ENCODE peak calls at places on chromosomes 2 and 18, in six cellular contexts. D is H1, Q is testis, R is breast epithelium, U is transverse colon, Y is tibial nerve. K is an unnamed sample. For H3K4me1, the result is how much of the 10 kb centered on the place peaks cover.

GRCh38 chr18:47716632-47717185 is 213.8 kb downstream of the SMAD2 start:
- DNase-seq in U (peak), Y (no peak), R (no peak), D (no peak), Q (no peak), K (no peak)

GRCh38 chr2:219460424-219460926 is 25.8 kb downstream of the SPEG start:
- DNase-seq in Q (peak), D (no peak), Y (no peak), U (peak), R (peak), K (no peak)

GRCh38 chr2:206764673-206765241 is 371 bp downstream of the MDH1B start:
- DNase-seq in Q (no peak), U (no peak), R (no peak), D (no peak), Y (no peak), K (no peak)

GRCh38 chr2:37775908-37776250 is 104.4 kb upstream of the CDC42EP3 start:
- DNase-seq in D (no peak), Q (peak), R (peak), U (no peak), Y (no peak), K (no peak)

GRCh38 chr2:68157002-68157401 is 686 bp upstream of the PNO1 start:
- DNase-seq in Q (no peak), D (no peak), U (no peak), R (no peak), Y (no peak), K (peak)

GRCh38 chr2:226611944-226612318 is 187.7 kb downstream of the IRS1 start:
- DNase-seq in U (no peak), Q (no peak), R (no peak), Y (no peak), D (no peak), K (no peak)

GRCh38 chr2:204205548-204205947 is 269.0 kb downstream of the ICOS start:
- DNase-seq in R (no peak), U (no peak), Y (no peak), D (peak), Q (no peak), K (no peak)

GRCh38 chr18:31148580-31148979 is 14.1 kb downstream of the DSC1 start:
- DNase-seq in D (no peak), R (no peak), Q (no peak), Y (no peak), U (no peak), K (no peak)

GRCh38 chr2:111139637-111140317 is 19.1 kb downstream of the BCL2L11 start:
- DNase-seq in D (no peak), Y (no peak), Q (no peak), U (no peak), R (peak), K (no peak)

GRCh38 chr2:45125232-45125631 is 116.0 kb upstream of the SIX2 start:
- DNase-seq in Q (no peak), R (no peak), D (no peak), U (no peak), Y (no peak), K (no peak)

GRCh38 chr2:230225486-230225885 is at the start of gene SP140:
- DNase-seq in D (no peak), R (no peak), Y (no peak), U (peak), Q (peak), K (peak)

GRCh38 chr2:64166637-64167420 is 22.6 kb upstream of the PELI1 start:
- DNase-seq in R (no peak), Q (no peak), D (no peak), Y (no peak), U (no peak), K (no peak)

GRCh38 chr18:24344509-24344908 is 53.1 kb downstream of the OSBPL1A start:
- DNase-seq in Y (no peak), D (no peak), Q (no peak), U (no peak), R (no peak), K (no peak)
- TF ChIP-seq POLR2A in Y (no peak), D (no peak), Q (no peak), U (no peak), R (no peak), K (no peak)

GRCh38 chr2:99067871-99068270 is 73.6 kb upstream of the C2orf15 start:
- DNase-seq in R (no peak), Y (no peak), U (no peak), D (no peak), Q (no peak), K (no peak)

GRCh38 chr2:99072556-99072955 is 69.0 kb upstream of the C2orf15 start:
- DNase-seq in Y (no peak), R (no peak), Q (no peak), D (no peak), U (no peak), K (no peak)

GRCh38 chr2:99066075-99066557 is 75.4 kb upstream of the C2orf15 start:
- DNase-seq in U (no peak), Y (no peak), D (no peak), Q (no peak), R (no peak), K (no peak)

GRCh38 chr2:99066602-99067001 is 74.9 kb upstream of the C2orf15 start:
- DNase-seq in R (no peak), Q (peak), D (no peak), U (peak), Y (no peak), K (no peak)
- H3K27ac ChIP-seq in R (peak), Q (no peak), D (no peak), U (peak), Y (peak), K (peak)

DNA sequence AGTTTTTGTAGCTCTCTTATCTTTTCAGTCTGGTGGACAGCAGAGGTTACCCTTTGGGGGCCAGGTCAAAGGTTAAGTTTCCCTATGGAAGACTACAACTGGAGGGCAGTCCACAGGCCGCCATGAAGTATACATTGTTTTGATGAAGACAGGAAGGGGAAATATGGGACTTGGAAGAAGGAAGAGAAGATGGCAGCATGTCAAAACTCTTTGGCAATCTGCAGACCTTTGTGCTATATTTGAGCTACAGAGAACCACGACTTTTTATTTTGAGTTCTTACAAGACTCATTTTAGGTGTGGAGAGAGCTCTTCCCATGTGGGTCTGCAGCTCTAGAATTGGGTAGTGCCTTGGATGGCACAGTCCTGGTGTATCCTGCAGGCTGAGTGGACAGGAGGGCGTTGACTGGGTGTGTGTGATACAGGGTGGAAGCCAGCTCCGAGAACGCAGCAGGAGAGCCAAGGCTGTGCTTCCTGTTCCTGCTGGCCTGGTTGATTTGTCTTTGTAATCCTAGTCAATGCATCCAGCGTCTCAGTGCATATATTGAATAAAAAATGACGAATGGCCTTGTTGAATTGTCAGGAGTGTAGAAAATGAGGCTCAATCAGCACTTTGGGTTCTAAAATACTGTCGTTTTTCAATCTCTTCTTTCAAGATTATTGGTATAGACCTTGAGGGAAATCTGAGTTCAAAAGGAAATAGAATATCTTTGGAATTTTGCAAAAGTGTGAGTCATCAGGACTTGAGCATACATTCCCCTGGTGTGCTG is 11.5 kb downstream of the ITGA6 start:
- DNase-seq in R (no peak), Q (no peak), Y (no peak), D (no peak), U (peak), K (no peak)
- H3K4me1 ChIP-seq in R (under half), Q (under half), Y (half or more), D (under half), U (under half), K (half or more)

DNA sequence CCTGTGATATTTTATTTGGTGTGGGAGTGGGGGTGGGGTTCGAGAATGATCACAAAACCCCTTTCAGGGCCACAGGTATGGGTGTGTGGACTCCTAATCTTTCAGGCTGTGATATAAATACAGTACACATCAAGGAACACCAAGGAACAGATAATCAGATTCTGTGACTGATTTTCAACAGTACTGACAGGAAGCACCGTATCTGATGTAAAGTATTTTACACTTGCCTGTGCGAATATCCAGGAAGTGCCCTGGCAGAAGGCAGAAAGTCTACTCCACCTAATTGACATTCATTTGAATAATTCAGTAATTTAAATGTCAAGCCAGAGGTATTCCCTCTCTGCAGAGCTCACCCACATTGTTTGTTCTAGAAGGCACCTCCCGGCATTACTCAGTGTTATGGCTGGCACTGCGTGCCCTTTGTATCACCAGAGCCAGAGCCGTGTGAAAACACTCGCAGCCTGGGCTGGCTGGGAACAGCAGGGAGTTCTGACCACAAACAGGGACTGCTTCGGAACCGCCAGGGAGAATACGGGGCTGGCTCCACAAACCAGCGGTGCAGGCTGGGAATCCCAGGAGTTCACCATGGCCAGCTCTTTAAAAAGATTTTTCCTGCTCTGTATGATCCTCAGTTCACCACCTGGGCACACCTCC is 91.8 kb downstream of the ACVR1 start:
- DNase-seq in R (peak), D (no peak), Y (no peak), Q (no peak), U (peak), K (no peak)
- TF ChIP-seq POLR2A in R (no peak), D (no peak), Y (no peak), Q (no peak), U (peak), K (no peak)

GRCh38 chr2:182592691-182593393 is 123.2 kb upstream of the DNAJC10 start:
- DNase-seq in U (no peak), Q (no peak), R (no peak), Y (no peak), D (no peak), K (no peak)

GRCh38 chr2:182593394-182593707 is 122.7 kb upstream of the DNAJC10 start:
- DNase-seq in Q (no peak), R (no peak), U (no peak), Y (no peak), D (no peak), K (no peak)

GRCh38 chr2:182591774-182592173 is 124.3 kb upstream of the DNAJC10 start:
- DNase-seq in R (no peak), D (no peak), Q (no peak), U (no peak), Y (no peak), K (no peak)

GRCh38 chr2:182595650-182596049 is 120.4 kb upstream of the DNAJC10 start:
- DNase-seq in D (no peak), U (no peak), R (no peak), Y (no peak), Q (no peak), K (no peak)

GRCh38 chr2:182594286-182594685 is 121.8 kb upstream of the DNAJC10 start:
- DNase-seq in U (no peak), Y (no peak), R (no peak), Q (no peak), D (no peak), K (no peak)
- H3K27ac ChIP-seq in U (no peak), Y (no peak), R (no peak), Q (no peak), D (no peak), K (no peak)

GRCh38 chr18:9918016-9918680 is 4.3 kb downstream of the VAPA start:
- DNase-seq in U (no peak), D (no peak), Y (no peak), Q (no peak), R (no peak), K (no peak)

GRCh38 chr18:9922592-9923308 is 8.9 kb downstream of the VAPA start:
- DNase-seq in D (no peak), R (no peak), U (no peak), Q (no peak), Y (no peak), K (no peak)

GRCh38 chr18:9916067-9916684 is 2.4 kb downstream of the VAPA start:
- DNase-seq in U (no peak), Q (no peak), D (no peak), Y (no peak), R (no peak), K (no peak)

GRCh38 chr18:9916814-9917213 is 3.0 kb downstream of the VAPA start:
- DNase-seq in R (no peak), Q (no peak), Y (no peak), D (no peak), U (no peak), K (no peak)

DNA sequence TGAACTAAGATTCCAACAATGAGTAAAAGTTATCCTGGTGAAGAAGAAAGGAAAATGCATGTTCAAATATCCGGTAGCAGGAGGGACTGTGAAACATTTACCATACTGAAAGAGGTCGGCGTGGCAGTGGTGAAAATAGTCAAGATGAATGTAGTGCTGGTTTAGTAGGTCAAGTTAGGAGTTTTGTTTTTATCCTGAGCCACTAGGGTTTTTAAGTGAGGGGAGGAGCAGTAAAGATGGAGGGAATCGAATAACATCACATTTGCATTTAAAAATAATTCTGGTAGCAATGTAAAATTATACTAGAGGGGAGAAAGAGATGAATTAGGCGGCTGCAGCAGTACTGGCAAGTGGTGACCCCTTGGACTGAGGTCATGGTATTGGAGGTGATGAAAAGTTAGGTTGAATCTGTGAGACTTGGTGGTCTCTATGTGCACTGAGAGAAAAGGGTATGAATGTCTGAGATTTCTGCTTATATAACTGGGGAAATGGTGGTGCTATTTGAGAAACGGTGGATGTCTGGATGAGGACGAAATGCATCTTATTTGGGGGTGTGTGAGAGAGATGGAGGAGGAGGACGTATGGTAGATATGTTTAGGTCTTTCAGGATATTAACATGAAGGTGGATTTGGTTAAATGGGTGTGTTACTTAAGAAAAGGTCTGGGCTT is 5.9 kb downstream of the VAPA start:
- DNase-seq in U (no peak), D (no peak), R (no peak), Y (no peak), Q (no peak), K (no peak)
- H3K4me1 ChIP-seq in U (under half), D (under half), R (under half), Y (half or more), Q (under half), K (half or more)

GRCh38 chr2:238571626-238572372 is 145.1 kb downstream of the ASB1 start:
- DNase-seq in R (no peak), U (no peak), Y (no peak), Q (no peak), D (no peak), K (no peak)
- TF ChIP-seq POLR2A in R (no peak), U (no peak), Y (no peak), Q (no peak), D (no peak), K (no peak)

K was measured in spleen.